ENCODE peak calls at places on chromosome X, in five cellular contexts. E is aorta, K is cardiac fibroblast, S is kidney epithelial cell, X is GM12865. G is an unnamed sample.

GRCh38 chrX:43805579-43805978 is 76.7 kb downstream of the MAOB start:
- DNase-seq in E (no peak), K (peak), S (no peak), X (no peak), G (no peak)

GRCh38 chrX:33307954-33308353 is 96.6 kb upstream of the DMD start:
- DNase-seq in E (no peak), K (peak), S (no peak), X (no peak), G (no peak)

GRCh38 chrX:54430519-54430918 is 9.7 kb upstream of the TSR2 start:
- DNase-seq in E (no peak), K (no peak), S (no peak), X (peak), G (no peak)

GRCh38 chrX:109485470-109486340 is 3.8 kb upstream of the GUCY2F start:
- DNase-seq in E (peak), K (peak), S (no peak), X (peak), G (no peak)

GRCh38 chrX:136814847-136815634 is 34.3 kb upstream of the ARHGEF6 start:
- DNase-seq in E (no peak), K (no peak), S (no peak), X (no peak), G (no peak)

GRCh38 chrX:41526925-41527324 is 79.8 kb downstream of the NYX start:
- DNase-seq in E (no peak), K (peak), S (peak), X (peak), G (peak)

GRCh38 chrX:111955916-111956315 is 79.9 kb downstream of the TRPC5OS start:
- DNase-seq in E (no peak), K (no peak), S (no peak), X (no peak), G (no peak)

GRCh38 chrX:29870608-29871007 is 344.8 kb upstream of the MAGEB2 start:
- DNase-seq in E (no peak), K (no peak), S (no peak), X (peak), G (no peak)

GRCh38 chrX:102018208-102018607 is 86.4 kb upstream of the ZMAT1 start:
- DNase-seq in E (no peak), K (no peak), S (no peak), X (no peak), G (no peak)

GRCh38 chrX:40061871-40062524 is 35.8 kb downstream of the BCOR start:
- DNase-seq in E (no peak), K (no peak), S (no peak), X (no peak), G (no peak)

GRCh38 chrX:50813843-50814661 is at the start of gene SHROOM4:
- DNase-seq in E (peak), K (peak), S (peak), X (no peak), G (no peak)

GRCh38 chrX:49066278-49066677 is 7.5 kb downstream of the CCDC120 start:
- DNase-seq in E (no peak), K (no peak), S (no peak), X (no peak), G (no peak)

GRCh38 chrX:10156199-10157031 is at the start of gene CLCN4:
- DNase-seq in E (peak), K (peak), S (no peak), X (peak), G (peak)

GRCh38 chrX:19122641-19123009 is 357 bp upstream of the ADGRG2 start:
- DNase-seq in E (no peak), K (no peak), S (no peak), X (no peak), G (no peak)

GRCh38 chrX:27555514-27555913 is 34.6 kb upstream of the DCAF8L2 start:
- DNase-seq in E (no peak), K (peak), S (no peak), X (peak), G (no peak)

GRCh38 chrX:19064175-19064574 is 58.1 kb downstream of the ADGRG2 start:
- DNase-seq in E (no peak), K (peak), S (no peak), X (no peak), G (no peak)

GRCh38 chrX:56803849-56804681 is 75.0 kb downstream of the NBDY start:
- DNase-seq in E (no peak), K (no peak), S (no peak), X (no peak), G (no peak)
- H3K4me3 ChIP-seq in E (no peak), K (no peak), S (no peak), X (no peak), G (no peak)

GRCh38 chrX:72052415-72053090 is 79.2 kb downstream of the RTL5 start:
- DNase-seq in E (no peak), K (no peak), S (no peak), X (no peak), G (no peak)
- H3K4me3 ChIP-seq in E (no peak), K (no peak), S (no peak), X (no peak), G (no peak)

GRCh38 chrX:143634373-143634685 is 1.6 kb downstream of the SLITRK4 start:
- DNase-seq in E (no peak), K (no peak), S (no peak), X (no peak), G (no peak)
- H3K4me3 ChIP-seq in E (peak), K (peak), S (peak), X (no peak), G (peak)

GRCh38 chrX:145818522-145819075 is 970 bp downstream of the SLITRK2 start:
- DNase-seq in E (no peak), K (no peak), S (no peak), X (no peak), G (no peak)
- H3K4me3 ChIP-seq in E (no peak), K (no peak), S (no peak), X (no peak), G (peak)

GRCh38 chrX:1354036-1355019 is 17.7 kb downstream of the IL3RA start:
- DNase-seq in E (no peak), K (no peak), S (no peak), X (no peak), G (no peak)

GRCh38 chrX:1351981-1352714 is 15.6 kb downstream of the IL3RA start:
- DNase-seq in E (no peak), K (no peak), S (no peak), X (no peak), G (no peak)

GRCh38 chrX:1355800-1356148 is 19.2 kb downstream of the IL3RA start:
- DNase-seq in E (no peak), K (no peak), S (no peak), X (no peak), G (no peak)

GRCh38 chrX:1357993-1358392 is 21.4 kb downstream of the IL3RA start:
- DNase-seq in E (no peak), K (no peak), S (no peak), X (no peak), G (no peak)

DNA sequence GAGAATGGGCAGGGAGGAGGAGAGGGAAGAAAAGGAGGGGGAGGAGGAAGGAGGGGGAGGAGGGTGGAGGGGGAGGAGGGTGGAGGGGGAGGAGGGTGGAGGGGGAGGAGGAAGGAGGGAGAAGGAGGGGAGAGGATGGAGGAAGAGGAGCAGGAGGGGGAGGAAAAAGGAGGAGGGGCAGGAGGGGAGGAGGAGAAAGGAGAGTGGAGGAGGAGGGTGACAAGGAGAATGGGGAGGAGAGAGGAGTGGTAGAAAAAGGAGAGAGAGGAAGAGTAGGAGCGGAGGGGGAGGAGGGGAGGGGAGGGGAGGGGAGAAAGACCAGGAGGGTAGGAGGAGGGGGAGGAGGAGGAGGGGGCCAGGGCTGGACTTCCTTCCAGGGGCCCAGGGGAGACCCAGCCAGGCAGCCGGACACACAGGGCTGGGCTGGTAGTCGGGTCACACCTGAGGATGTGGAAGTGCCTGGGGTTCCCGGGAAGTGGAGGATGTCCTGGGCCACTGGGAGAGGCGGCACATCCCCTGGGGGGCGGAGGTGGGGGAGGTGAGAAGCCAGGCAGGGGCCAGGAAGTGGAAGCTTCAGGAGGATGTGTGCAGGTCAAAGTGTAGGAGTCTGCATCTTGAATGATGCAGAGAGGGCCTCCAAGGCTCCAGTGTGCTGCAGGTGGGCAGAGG is 18.7 kb downstream of the IL3RA start:
- DNase-seq in E (no peak), K (no peak), S (no peak), X (no peak), G (no peak)
- H3K4me3 ChIP-seq in E (no peak), K (no peak), S (no peak), X (no peak), G (no peak)

GRCh38 chrX:46758163-46758955 is 559 bp downstream of the SLC9A7 start:
- DNase-seq in E (no peak), K (no peak), S (no peak), X (peak), G (no peak)

GRCh38 chrX:46757593-46757992 is 1.3 kb downstream of the SLC9A7 start:
- DNase-seq in E (no peak), K (no peak), S (no peak), X (peak), G (no peak)

GRCh38 chrX:46757052-46757451 is 1.9 kb downstream of the SLC9A7 start:
- DNase-seq in E (no peak), K (no peak), S (no peak), X (peak), G (no peak)

GRCh38 chrX:46758956-46759644 is at the start of gene SLC9A7:
- DNase-seq in E (peak), K (peak), S (no peak), X (peak), G (no peak)

DNA sequence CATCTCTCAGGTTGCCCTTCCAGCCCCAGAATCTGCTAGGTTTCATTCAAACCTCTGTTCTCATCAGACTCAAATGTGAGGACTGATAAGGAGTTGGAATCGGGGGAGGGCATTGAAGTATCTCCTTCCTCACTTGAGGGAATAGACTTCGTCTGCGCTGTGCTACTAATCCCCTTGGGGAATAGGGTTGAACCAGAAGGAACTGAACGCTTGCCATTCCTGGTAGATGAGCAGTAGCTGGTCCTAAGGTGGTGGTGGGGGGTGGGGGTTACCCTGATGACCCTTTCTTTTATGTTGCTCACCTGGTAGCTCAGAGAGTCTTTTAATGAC is 692 bp upstream of the SLC9A7 start:
- DNase-seq in E (no peak), K (no peak), S (no peak), X (no peak), G (no peak)
- H3K4me3 ChIP-seq in E (no peak), K (peak), S (peak), X (peak), G (peak)

DNA sequence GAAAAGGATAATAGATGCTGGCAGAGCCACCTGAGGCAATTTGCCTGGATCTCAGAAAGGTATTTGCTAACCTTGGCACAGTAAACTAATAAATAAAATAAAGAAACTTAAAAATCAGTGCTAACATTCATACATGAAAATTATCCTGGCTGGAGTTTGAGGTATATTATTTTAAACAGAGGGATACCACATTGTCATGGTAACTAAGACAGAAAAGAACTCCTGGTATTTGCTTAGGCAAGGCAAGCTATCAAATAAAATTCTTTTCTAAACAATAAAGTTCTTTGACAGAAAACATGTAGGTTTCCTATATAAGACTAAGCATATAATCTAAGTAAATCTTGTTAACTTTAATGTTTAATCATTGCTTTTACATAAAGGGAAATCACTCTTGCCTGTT is 218.8 kb downstream of the MAGEB17 start:
- DNase-seq in E (no peak), K (no peak), S (no peak), X (no peak), G (no peak)
- H3K4me3 ChIP-seq in E (no peak), K (no peak), S (no peak), X (no peak), G (no peak)

GRCh38 chrX:72304877-72305276 is 837 bp downstream of the CITED1 start:
- DNase-seq in E (no peak), K (no peak), S (no peak), X (no peak), G (no peak)
- H3K4me3 ChIP-seq in E (peak), K (no peak), S (no peak), X (no peak), G (peak)